ENCODE peak calls at places on chromosomes 13 and 19, in six cellular contexts. One of them, this sample, is unnamed.

GRCh38 chr19:8552810-8553209 is 24.4 kb downstream of the MYO1F start:
- DNase-seq in fibroblast of mammary gland: peak; percentile 60
- DNase-seq in hepatocyte: no peak
- DNase-seq in kidney: no peak
- DNase-seq in fibroblast of pulmonary artery: peak; percentile 51
- DNase-seq in stomach: no peak
- DNase-seq in this sample: peak; percentile 16

GRCh38 chr19:18502633-18503294 is 19.1 kb downstream of the ELL start:
- DNase-seq in fibroblast of mammary gland: no peak
- DNase-seq in hepatocyte: no peak
- DNase-seq in fibroblast of pulmonary artery: no peak
- DNase-seq in kidney: no peak
- DNase-seq in stomach: no peak
- DNase-seq in this sample: no peak

GRCh38 chr13:111845621-111846351 is 221.2 kb upstream of the SOX1 start:
- DNase-seq in fibroblast of mammary gland: no peak
- DNase-seq in kidney: no peak
- DNase-seq in stomach: no peak
- DNase-seq in hepatocyte: no peak
- DNase-seq in fibroblast of pulmonary artery: no peak
- DNase-seq in this sample: no peak

GRCh38 chr13:88005188-88005587 is 334.0 kb downstream of the SLITRK5 start:
- DNase-seq in hepatocyte: no peak
- DNase-seq in fibroblast of mammary gland: peak; percentile 3
- DNase-seq in kidney: no peak
- DNase-seq in stomach: no peak
- DNase-seq in fibroblast of pulmonary artery: no peak
- DNase-seq in this sample: no peak

GRCh38 chr13:97261254-97262015 is 39.3 kb downstream of the MBNL2 start:
- DNase-seq in fibroblast of pulmonary artery: no peak
- DNase-seq in stomach: no peak
- DNase-seq in kidney: no peak
- DNase-seq in fibroblast of mammary gland: no peak
- DNase-seq in hepatocyte: no peak
- DNase-seq in this sample: no peak

GRCh38 chr13:34358811-34359513 is 541.0 kb downstream of the RFC3 start:
- DNase-seq in kidney: no peak
- DNase-seq in fibroblast of pulmonary artery: peak; percentile 65
- DNase-seq in hepatocyte: no peak
- DNase-seq in fibroblast of mammary gland: peak; percentile 63
- DNase-seq in stomach: no peak
- DNase-seq in this sample: peak; percentile 82

GRCh38 chr13:29892149-29892548 is 41.7 kb upstream of the UBL3 start:
- DNase-seq in kidney: no peak
- DNase-seq in hepatocyte: no peak
- DNase-seq in fibroblast of mammary gland: no peak
- DNase-seq in stomach: no peak
- DNase-seq in fibroblast of pulmonary artery: no peak
- DNase-seq in this sample: no peak

GRCh38 chr19:40244596-40244995 is 18.1 kb upstream of the CCNP start:
- DNase-seq in stomach: no peak
- DNase-seq in hepatocyte: no peak
- DNase-seq in kidney: peak; percentile 28
- DNase-seq in fibroblast of mammary gland: no peak
- DNase-seq in fibroblast of pulmonary artery: no peak
- DNase-seq in this sample: no peak

GRCh38 chr13:112619730-112620639 is 32.0 kb upstream of the TUBGCP3 start:
- DNase-seq in kidney: peak; percentile 32
- DNase-seq in fibroblast of pulmonary artery: peak; percentile 24
- DNase-seq in stomach: no peak
- DNase-seq in fibroblast of mammary gland: peak; percentile 2
- DNase-seq in hepatocyte: peak; percentile 59
- DNase-seq in this sample: peak; percentile 25

GRCh38 chr19:20840371-20840770 is 64.3 kb downstream of the ZNF66 start:
- DNase-seq in hepatocyte: no peak
- DNase-seq in kidney: no peak
- DNase-seq in fibroblast of pulmonary artery: no peak
- DNase-seq in stomach: no peak
- DNase-seq in fibroblast of mammary gland: no peak
- DNase-seq in this sample: no peak

GRCh38 chr13:36297600-36298338 is at the start of gene CCDC169:
- DNase-seq in fibroblast of mammary gland: peak; percentile 59
- DNase-seq in stomach: peak; percentile 77
- DNase-seq in kidney: peak; percentile 87
- DNase-seq in hepatocyte: peak; percentile 81
- DNase-seq in fibroblast of pulmonary artery: peak; percentile 58
- DNase-seq in this sample: peak; percentile 70

GRCh38 chr13:45941261-45941660 is 89.7 kb upstream of the SIAH3 start:
- DNase-seq in hepatocyte: no peak
- DNase-seq in fibroblast of mammary gland: no peak
- DNase-seq in kidney: no peak
- DNase-seq in fibroblast of pulmonary artery: no peak
- DNase-seq in stomach: no peak
- DNase-seq in this sample: no peak

GRCh38 chr19:35545855-35546381 is 492 bp downstream of the TMEM147 start:
- DNase-seq in fibroblast of mammary gland: no peak
- DNase-seq in hepatocyte: peak; percentile 60
- DNase-seq in kidney: no peak
- DNase-seq in fibroblast of pulmonary artery: no peak
- DNase-seq in stomach: peak; percentile 42
- DNase-seq in this sample: no peak

GRCh38 chr19:31715249-31715944 is 366.2 kb upstream of the TSHZ3 start:
- DNase-seq in kidney: no peak
- DNase-seq in hepatocyte: no peak
- DNase-seq in fibroblast of mammary gland: peak; percentile 11
- DNase-seq in fibroblast of pulmonary artery: peak; percentile 3
- DNase-seq in stomach: no peak
- DNase-seq in this sample: no peak

GRCh38 chr19:50794074-50794777 is 4.0 kb downstream of the ACP4 start:
- DNase-seq in stomach: no peak
- DNase-seq in hepatocyte: peak; percentile 47
- DNase-seq in fibroblast of pulmonary artery: no peak
- DNase-seq in fibroblast of mammary gland: peak; percentile 27
- DNase-seq in kidney: no peak
- DNase-seq in this sample: no peak

GRCh38 chr13:33235078-33235477 is 50.5 kb downstream of the STARD13 start:
- DNase-seq in fibroblast of pulmonary artery: peak; percentile 62
- DNase-seq in kidney: no peak
- DNase-seq in stomach: no peak
- DNase-seq in hepatocyte: no peak
- DNase-seq in fibroblast of mammary gland: peak; percentile 81
- DNase-seq in this sample: peak; percentile 35

GRCh38 chr13:59182241-59182640 is 981.5 kb downstream of the DIAPH3 start:
- DNase-seq in fibroblast of mammary gland: no peak
- DNase-seq in fibroblast of pulmonary artery: no peak
- DNase-seq in kidney: no peak
- DNase-seq in stomach: no peak
- DNase-seq in hepatocyte: no peak
- DNase-seq in this sample: no peak

GRCh38 chr19:12721656-12722565 is 1.8 kb downstream of the TNPO2 start:
- DNase-seq in hepatocyte: peak; percentile 91
- DNase-seq in stomach: peak; percentile 69
- DNase-seq in fibroblast of pulmonary artery: peak; percentile 82
- DNase-seq in kidney: peak; percentile 90
- DNase-seq in fibroblast of mammary gland: peak; percentile 64
- DNase-seq in this sample: peak; percentile 78

GRCh38 chr19:36213793-36214387 is 575 bp downstream of the ZNF565 start:
- DNase-seq in stomach: no peak
- DNase-seq in fibroblast of mammary gland: peak; percentile 52
- DNase-seq in kidney: no peak
- DNase-seq in hepatocyte: peak; percentile 6
- DNase-seq in fibroblast of pulmonary artery: peak; percentile 28
- DNase-seq in this sample: no peak

GRCh38 chr19:15666883-15667282 is 6.0 kb upstream of the CYP4F12 start:
- DNase-seq in fibroblast of mammary gland: no peak
- DNase-seq in stomach: peak; percentile 43
- DNase-seq in kidney: no peak
- DNase-seq in hepatocyte: no peak
- DNase-seq in fibroblast of pulmonary artery: no peak
- DNase-seq in this sample: no peak

GRCh38 chr19:31152906-31153305 is 196.3 kb downstream of the TSHZ3 start:
- DNase-seq in stomach: no peak
- DNase-seq in fibroblast of mammary gland: peak; percentile 38
- DNase-seq in kidney: no peak
- DNase-seq in hepatocyte: no peak
- DNase-seq in fibroblast of pulmonary artery: no peak
- DNase-seq in this sample: no peak

GRCh38 chr19:7869453-7869909 is 4.7 kb downstream of the PRR36 start:
- DNase-seq in kidney: peak; percentile 91
- DNase-seq in fibroblast of pulmonary artery: peak; percentile 40
- DNase-seq in fibroblast of mammary gland: no peak
- DNase-seq in hepatocyte: peak; percentile 87
- DNase-seq in stomach: peak; percentile 82
- DNase-seq in this sample: no peak

GRCh38 chr13:29948246-29948645 is 97.8 kb upstream of the UBL3 start:
- DNase-seq in hepatocyte: no peak
- DNase-seq in fibroblast of mammary gland: peak; percentile 12
- DNase-seq in stomach: no peak
- DNase-seq in fibroblast of pulmonary artery: no peak
- DNase-seq in kidney: no peak
- DNase-seq in this sample: no peak

GRCh38 chr19:40803857-40804782 is 5.1 kb downstream of the EGLN2 start:
- DNase-seq in hepatocyte: no peak
- DNase-seq in fibroblast of pulmonary artery: no peak
- DNase-seq in fibroblast of mammary gland: no peak
- DNase-seq in kidney: peak; percentile 81
- DNase-seq in stomach: peak; percentile 83
- DNase-seq in this sample: no peak

DNA sequence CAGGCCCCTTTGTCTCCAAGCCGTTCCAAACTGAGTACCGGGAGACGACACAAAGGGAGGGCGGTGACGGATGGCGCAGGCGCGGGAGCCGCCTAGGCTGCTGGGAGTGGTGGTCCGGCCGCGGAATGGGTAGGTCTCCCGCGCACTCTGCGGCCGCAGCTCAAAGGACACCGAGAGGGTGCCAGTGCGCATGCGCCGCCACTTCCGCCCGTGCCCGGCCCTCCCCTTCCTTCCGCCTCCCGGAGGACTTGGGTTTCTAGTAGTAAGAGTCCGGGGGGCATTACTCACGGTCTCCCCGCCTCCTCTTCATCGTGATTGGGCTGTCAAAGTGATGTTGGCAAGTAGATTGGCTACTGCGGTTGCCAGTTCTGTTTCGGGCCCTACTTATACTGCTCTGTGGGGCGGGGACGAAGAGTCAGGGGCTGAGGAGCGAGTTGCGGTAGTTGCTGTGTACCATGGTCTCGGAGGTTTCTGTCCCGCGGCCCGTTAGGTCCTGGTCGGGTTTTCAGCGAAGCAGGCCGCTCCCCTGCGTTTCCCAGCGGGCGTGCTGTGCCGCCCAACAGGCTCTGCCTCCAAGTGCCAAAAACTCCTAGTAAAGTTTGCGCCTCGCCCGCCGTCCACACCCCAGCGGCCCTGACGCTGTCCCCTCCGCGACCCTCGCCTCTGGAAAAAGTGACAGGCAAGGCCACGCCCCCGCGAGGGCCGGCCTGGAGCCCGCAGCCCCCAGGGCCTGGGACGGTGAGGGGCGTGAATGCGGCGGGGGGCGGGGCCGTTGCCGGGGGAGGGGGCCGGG is 455 bp upstream of the ING1 start:
- DNase-seq in kidney: peak; percentile 100
- DNase-seq in fibroblast of mammary gland: peak; percentile 99
- DNase-seq in fibroblast of pulmonary artery: peak; percentile 100
- DNase-seq in hepatocyte: peak; percentile 100
- DNase-seq in stomach: peak; percentile 99
- DNase-seq in this sample: peak; percentile 100
- TF ChIP-seq CTCF in kidney: no peak
- TF ChIP-seq CTCF in fibroblast of mammary gland: no peak
- TF ChIP-seq CTCF in fibroblast of pulmonary artery: no peak
- TF ChIP-seq CTCF in hepatocyte: peak; percentile 1
- TF ChIP-seq CTCF in stomach: no peak
- TF ChIP-seq CTCF in this sample: no peak

GRCh38 chr13:23081246-23081645 is 99.5 kb upstream of the SGCG start:
- DNase-seq in kidney: no peak
- DNase-seq in fibroblast of pulmonary artery: no peak
- DNase-seq in fibroblast of mammary gland: peak; percentile 48
- DNase-seq in stomach: no peak
- DNase-seq in hepatocyte: no peak
- DNase-seq in this sample: no peak

GRCh38 chr13:23081901-23082300 is 98.9 kb upstream of the SGCG start:
- DNase-seq in kidney: no peak
- DNase-seq in hepatocyte: no peak
- DNase-seq in stomach: no peak
- DNase-seq in fibroblast of pulmonary artery: no peak
- DNase-seq in fibroblast of mammary gland: no peak
- DNase-seq in this sample: no peak

GRCh38 chr13:23087884-23088283 is 92.9 kb upstream of the SGCG start:
- DNase-seq in stomach: no peak
- DNase-seq in fibroblast of pulmonary artery: peak; percentile 39
- DNase-seq in fibroblast of mammary gland: peak; percentile 41
- DNase-seq in kidney: no peak
- DNase-seq in hepatocyte: peak; percentile 32
- DNase-seq in this sample: peak; percentile 2

DNA sequence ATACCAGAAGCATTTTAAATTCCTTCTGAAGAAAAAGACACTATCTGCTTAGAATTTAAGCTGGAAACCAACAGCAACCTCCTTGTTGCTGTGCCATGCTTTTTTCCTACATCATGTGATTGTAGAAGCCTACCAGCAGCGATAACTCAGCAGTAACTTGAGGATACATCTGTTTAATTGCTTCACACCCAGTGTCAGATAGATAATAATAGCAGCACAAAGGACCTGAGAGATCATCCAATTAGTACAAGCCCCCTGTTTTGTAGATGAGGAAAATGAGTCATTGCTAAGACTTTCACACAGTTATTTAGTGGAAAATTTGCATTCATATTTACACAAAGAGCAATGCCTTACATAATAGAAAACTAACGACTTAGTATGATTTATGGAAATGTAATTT is 93.8 kb upstream of the SGCG start:
- DNase-seq in fibroblast of pulmonary artery: no peak
- DNase-seq in kidney: no peak
- DNase-seq in stomach: no peak
- DNase-seq in fibroblast of mammary gland: no peak
- DNase-seq in hepatocyte: no peak
- DNase-seq in this sample: no peak
- H3K4me3 ChIP-seq in fibroblast of pulmonary artery: no peak overlapping the region
- H3K4me3 ChIP-seq in kidney: no peak overlapping the region
- H3K4me3 ChIP-seq in stomach: no peak overlapping the region
- H3K4me3 ChIP-seq in fibroblast of mammary gland: no peak overlapping the region
- H3K4me3 ChIP-seq in hepatocyte: no peak overlapping the region
- H3K4me3 ChIP-seq in this sample: no peak overlapping the region

GRCh38 chr13:27765650-27766049 is 26.6 kb upstream of the GSX1 start:
- DNase-seq in fibroblast of pulmonary artery: no peak
- DNase-seq in hepatocyte: no peak
- DNase-seq in kidney: no peak
- DNase-seq in fibroblast of mammary gland: no peak
- DNase-seq in stomach: no peak
- DNase-seq in this sample: no peak
- TF ChIP-seq CTCF in fibroblast of pulmonary artery: no peak
- TF ChIP-seq CTCF in hepatocyte: no peak
- TF ChIP-seq CTCF in kidney: no peak
- TF ChIP-seq CTCF in fibroblast of mammary gland: no peak
- TF ChIP-seq CTCF in stomach: no peak
- TF ChIP-seq CTCF in this sample: no peak

DNA sequence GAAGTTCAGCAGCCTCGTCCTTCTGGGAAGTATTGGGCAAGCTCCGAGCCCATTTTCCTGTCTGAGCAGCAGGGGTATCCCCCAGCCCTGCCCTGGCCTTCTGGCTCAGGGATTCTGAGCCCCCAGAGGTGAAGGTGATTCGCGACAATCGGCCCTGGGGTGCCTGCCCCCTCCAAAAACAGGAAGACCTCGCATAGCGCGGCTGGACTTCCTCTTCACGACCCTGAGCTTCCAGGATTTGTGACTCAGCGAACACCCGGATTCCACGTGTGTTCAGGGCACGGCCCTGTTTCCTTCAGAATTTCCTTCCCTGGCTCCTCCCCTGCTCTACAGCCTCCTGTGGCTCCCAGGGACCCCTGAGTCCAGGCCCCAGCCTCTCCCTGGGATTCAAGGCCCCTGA is at the start of gene SEMA6B:
- DNase-seq in kidney: no peak
- DNase-seq in fibroblast of pulmonary artery: peak; percentile 69
- DNase-seq in fibroblast of mammary gland: no peak
- DNase-seq in hepatocyte: peak; percentile 2
- DNase-seq in stomach: peak; percentile 35
- DNase-seq in this sample: no peak
- H3K4me3 ChIP-seq in kidney: peak within 1 kb of the TSS; percentile 32
- H3K4me3 ChIP-seq in fibroblast of pulmonary artery: peak within 1 kb of the TSS; percentile 49
- H3K4me3 ChIP-seq in fibroblast of mammary gland: no peak within 1 kb of the TSS
- H3K4me3 ChIP-seq in hepatocyte: no peak within 1 kb of the TSS
- H3K4me3 ChIP-seq in stomach: peak within 1 kb of the TSS; percentile 15
- H3K4me3 ChIP-seq in this sample: no peak within 1 kb of the TSS

This sample was measured in astrocyte of the spinal cord.